ENCODE peak calls at places on chromosomes 13 and 19, in six cellular contexts. One of them, this sample, is unnamed.

GRCh38 chr13:41837668-41838067 is 123.2 kb downstream of the VWA8 start:
- DNase-seq in stimulated activated CD8-positive, alpha-beta memory T cell treated with anti-CD3 and anti-CD28 coated beads, Interleukin-4, amount 100 ng/mL, for 1 hour: no peak
- DNase-seq in ACHN: no peak
- DNase-seq in GOT3: no peak
- DNase-seq in GM23248: no peak
- DNase-seq in fibroblast of mammary gland: no peak
- DNase-seq in this sample: no peak

GRCh38 chr19:17496337-17496997 is 15.0 kb upstream of the PGLS start:
- DNase-seq in stimulated activated CD8-positive, alpha-beta memory T cell treated with anti-CD3 and anti-CD28 coated beads, Interleukin-4, amount 100 ng/mL, for 1 hour: peak
- DNase-seq in ACHN: peak
- DNase-seq in GOT3: no peak
- DNase-seq in GM23248: peak
- DNase-seq in fibroblast of mammary gland: peak
- DNase-seq in this sample: peak

GRCh38 chr19:18999896-19000620 is 33.3 kb downstream of the SUGP2 start:
- DNase-seq in stimulated activated CD8-positive, alpha-beta memory T cell treated with anti-CD3 and anti-CD28 coated beads, Interleukin-4, amount 100 ng/mL, for 1 hour: no peak
- DNase-seq in ACHN: no peak
- DNase-seq in GOT3: no peak
- DNase-seq in GM23248: peak
- DNase-seq in fibroblast of mammary gland: peak
- DNase-seq in this sample: no peak

GRCh38 chr13:60120617-60121016 is 43.1 kb downstream of the DIAPH3 start:
- DNase-seq in stimulated activated CD8-positive, alpha-beta memory T cell treated with anti-CD3 and anti-CD28 coated beads, Interleukin-4, amount 100 ng/mL, for 1 hour: no peak
- DNase-seq in ACHN: no peak
- DNase-seq in GOT3: no peak
- DNase-seq in GM23248: no peak
- DNase-seq in fibroblast of mammary gland: no peak
- DNase-seq in this sample: no peak

GRCh38 chr13:110294146-110294545 is 12.8 kb downstream of the COL4A1 start:
- DNase-seq in stimulated activated CD8-positive, alpha-beta memory T cell treated with anti-CD3 and anti-CD28 coated beads, Interleukin-4, amount 100 ng/mL, for 1 hour: no peak
- DNase-seq in ACHN: no peak
- DNase-seq in GOT3: no peak
- DNase-seq in GM23248: peak
- DNase-seq in fibroblast of mammary gland: peak
- DNase-seq in this sample: no peak

GRCh38 chr13:34076943-34077703 is 259.2 kb downstream of the RFC3 start:
- DNase-seq in stimulated activated CD8-positive, alpha-beta memory T cell treated with anti-CD3 and anti-CD28 coated beads, Interleukin-4, amount 100 ng/mL, for 1 hour: no peak
- DNase-seq in ACHN: peak
- DNase-seq in GOT3: no peak
- DNase-seq in GM23248: peak
- DNase-seq in fibroblast of mammary gland: peak
- DNase-seq in this sample: no peak

GRCh38 chr13:99987180-99988047 is 5.8 kb downstream of the ZIC2 start:
- DNase-seq in stimulated activated CD8-positive, alpha-beta memory T cell treated with anti-CD3 and anti-CD28 coated beads, Interleukin-4, amount 100 ng/mL, for 1 hour: no peak
- DNase-seq in ACHN: no peak
- DNase-seq in GOT3: no peak
- DNase-seq in GM23248: no peak
- DNase-seq in fibroblast of mammary gland: no peak
- DNase-seq in this sample: peak

GRCh38 chr19:50657672-50658437 is 8.6 kb downstream of the C19orf81 start:
- DNase-seq in stimulated activated CD8-positive, alpha-beta memory T cell treated with anti-CD3 and anti-CD28 coated beads, Interleukin-4, amount 100 ng/mL, for 1 hour: peak
- DNase-seq in ACHN: peak
- DNase-seq in GOT3: peak
- DNase-seq in GM23248: peak
- DNase-seq in fibroblast of mammary gland: peak
- DNase-seq in this sample: peak

GRCh38 chr19:56066152-56067023 is 54.7 kb downstream of the ZNF787 start:
- DNase-seq in stimulated activated CD8-positive, alpha-beta memory T cell treated with anti-CD3 and anti-CD28 coated beads, Interleukin-4, amount 100 ng/mL, for 1 hour: peak
- DNase-seq in ACHN: peak
- DNase-seq in GOT3: peak
- DNase-seq in GM23248: peak
- DNase-seq in fibroblast of mammary gland: peak
- DNase-seq in this sample: peak

GRCh38 chr13:45799451-45799850 is 52.1 kb downstream of the SIAH3 start:
- DNase-seq in stimulated activated CD8-positive, alpha-beta memory T cell treated with anti-CD3 and anti-CD28 coated beads, Interleukin-4, amount 100 ng/mL, for 1 hour: no peak
- DNase-seq in ACHN: no peak
- DNase-seq in GOT3: no peak
- DNase-seq in GM23248: no peak
- DNase-seq in fibroblast of mammary gland: no peak
- DNase-seq in this sample: no peak

GRCh38 chr19:37905936-37906867 is at the start of gene WDR87:
- DNase-seq in stimulated activated CD8-positive, alpha-beta memory T cell treated with anti-CD3 and anti-CD28 coated beads, Interleukin-4, amount 100 ng/mL, for 1 hour: peak
- DNase-seq in ACHN: peak
- DNase-seq in GOT3: no peak
- DNase-seq in GM23248: peak
- DNase-seq in fibroblast of mammary gland: no peak
- DNase-seq in this sample: peak

GRCh38 chr13:93226623-93227279 is at the start of gene GPC6:
- DNase-seq in stimulated activated CD8-positive, alpha-beta memory T cell treated with anti-CD3 and anti-CD28 coated beads, Interleukin-4, amount 100 ng/mL, for 1 hour: no peak
- DNase-seq in ACHN: peak
- DNase-seq in GOT3: peak
- DNase-seq in GM23248: peak
- DNase-seq in fibroblast of mammary gland: peak
- DNase-seq in this sample: peak

GRCh38 chr19:860481-861098 is 1.1 kb downstream of the CFD start:
- DNase-seq in stimulated activated CD8-positive, alpha-beta memory T cell treated with anti-CD3 and anti-CD28 coated beads, Interleukin-4, amount 100 ng/mL, for 1 hour: peak
- DNase-seq in ACHN: peak
- DNase-seq in GOT3: no peak
- DNase-seq in GM23248: peak
- DNase-seq in fibroblast of mammary gland: peak
- DNase-seq in this sample: peak

GRCh38 chr13:102933076-102933922 is 87.5 kb downstream of the ERCC5 start:
- DNase-seq in stimulated activated CD8-positive, alpha-beta memory T cell treated with anti-CD3 and anti-CD28 coated beads, Interleukin-4, amount 100 ng/mL, for 1 hour: no peak
- DNase-seq in ACHN: no peak
- DNase-seq in GOT3: no peak
- DNase-seq in GM23248: no peak
- DNase-seq in fibroblast of mammary gland: no peak
- DNase-seq in this sample: no peak

GRCh38 chr13:60397693-60398437 is 845 bp downstream of the TDRD3 start:
- DNase-seq in stimulated activated CD8-positive, alpha-beta memory T cell treated with anti-CD3 and anti-CD28 coated beads, Interleukin-4, amount 100 ng/mL, for 1 hour: peak
- DNase-seq in ACHN: peak
- DNase-seq in GOT3: no peak
- DNase-seq in GM23248: peak
- DNase-seq in fibroblast of mammary gland: peak
- DNase-seq in this sample: peak

GRCh38 chr19:16367269-16367683 is 42.6 kb downstream of the KLF2 start:
- DNase-seq in stimulated activated CD8-positive, alpha-beta memory T cell treated with anti-CD3 and anti-CD28 coated beads, Interleukin-4, amount 100 ng/mL, for 1 hour: peak
- DNase-seq in ACHN: no peak
- DNase-seq in GOT3: no peak
- DNase-seq in GM23248: no peak
- DNase-seq in fibroblast of mammary gland: no peak
- DNase-seq in this sample: no peak

GRCh38 chr13:72163671-72164070 is 296.7 kb upstream of the DACH1 start:
- DNase-seq in stimulated activated CD8-positive, alpha-beta memory T cell treated with anti-CD3 and anti-CD28 coated beads, Interleukin-4, amount 100 ng/mL, for 1 hour: no peak
- DNase-seq in ACHN: no peak
- DNase-seq in GOT3: no peak
- DNase-seq in GM23248: no peak
- DNase-seq in fibroblast of mammary gland: no peak
- DNase-seq in this sample: no peak

GRCh38 chr13:20489185-20489820 is 36.4 kb downstream of the CRYL1 start:
- DNase-seq in stimulated activated CD8-positive, alpha-beta memory T cell treated with anti-CD3 and anti-CD28 coated beads, Interleukin-4, amount 100 ng/mL, for 1 hour: peak
- DNase-seq in ACHN: no peak
- DNase-seq in GOT3: no peak
- DNase-seq in GM23248: no peak
- DNase-seq in fibroblast of mammary gland: peak
- DNase-seq in this sample: no peak

GRCh38 chr13:48236528-48237353 is 3.7 kb downstream of the ITM2B start:
- DNase-seq in stimulated activated CD8-positive, alpha-beta memory T cell treated with anti-CD3 and anti-CD28 coated beads, Interleukin-4, amount 100 ng/mL, for 1 hour: no peak
- DNase-seq in ACHN: no peak
- DNase-seq in GOT3: no peak
- DNase-seq in GM23248: peak
- DNase-seq in fibroblast of mammary gland: peak
- DNase-seq in this sample: no peak

GRCh38 chr13:44380404-44381165 is 7.0 kb downstream of the SERP2 start:
- DNase-seq in stimulated activated CD8-positive, alpha-beta memory T cell treated with anti-CD3 and anti-CD28 coated beads, Interleukin-4, amount 100 ng/mL, for 1 hour: no peak
- DNase-seq in ACHN: no peak
- DNase-seq in GOT3: no peak
- DNase-seq in GM23248: peak
- DNase-seq in fibroblast of mammary gland: peak
- DNase-seq in this sample: no peak

GRCh38 chr13:32409561-32410440 is 18.1 kb downstream of the N4BP2L1 start:
- DNase-seq in stimulated activated CD8-positive, alpha-beta memory T cell treated with anti-CD3 and anti-CD28 coated beads, Interleukin-4, amount 100 ng/mL, for 1 hour: no peak
- DNase-seq in ACHN: no peak
- DNase-seq in GOT3: no peak
- DNase-seq in GM23248: no peak
- DNase-seq in fibroblast of mammary gland: peak
- DNase-seq in this sample: peak

GRCh38 chr19:42149447-42150202 is 17.4 kb upstream of the POU2F2 start:
- DNase-seq in stimulated activated CD8-positive, alpha-beta memory T cell treated with anti-CD3 and anti-CD28 coated beads, Interleukin-4, amount 100 ng/mL, for 1 hour: no peak
- DNase-seq in ACHN: no peak
- DNase-seq in GOT3: no peak
- DNase-seq in GM23248: no peak
- DNase-seq in fibroblast of mammary gland: no peak
- DNase-seq in this sample: no peak

GRCh38 chr13:97131447-97131846 is 90.7 kb upstream of the MBNL2 start:
- DNase-seq in stimulated activated CD8-positive, alpha-beta memory T cell treated with anti-CD3 and anti-CD28 coated beads, Interleukin-4, amount 100 ng/mL, for 1 hour: no peak
- DNase-seq in ACHN: no peak
- DNase-seq in GOT3: no peak
- DNase-seq in GM23248: no peak
- DNase-seq in fibroblast of mammary gland: no peak
- DNase-seq in this sample: no peak

GRCh38 chr19:51010066-51010795 is 8.8 kb upstream of the KLK8 start:
- DNase-seq in stimulated activated CD8-positive, alpha-beta memory T cell treated with anti-CD3 and anti-CD28 coated beads, Interleukin-4, amount 100 ng/mL, for 1 hour: no peak
- DNase-seq in ACHN: no peak
- DNase-seq in GOT3: no peak
- DNase-seq in GM23248: no peak
- DNase-seq in fibroblast of mammary gland: no peak
- DNase-seq in this sample: no peak

GRCh38 chr13:80342541-80343371 is 1.8 kb upstream of the SPRY2 start:
- DNase-seq in stimulated activated CD8-positive, alpha-beta memory T cell treated with anti-CD3 and anti-CD28 coated beads, Interleukin-4, amount 100 ng/mL, for 1 hour: no peak
- DNase-seq in ACHN: peak
- DNase-seq in GOT3: peak
- DNase-seq in GM23248: peak
- DNase-seq in fibroblast of mammary gland: peak
- DNase-seq in this sample: peak

GRCh38 chr19:17183858-17184271 is 31.3 kb upstream of the USE1 start:
- DNase-seq in stimulated activated CD8-positive, alpha-beta memory T cell treated with anti-CD3 and anti-CD28 coated beads, Interleukin-4, amount 100 ng/mL, for 1 hour: no peak
- DNase-seq in ACHN: no peak
- DNase-seq in GOT3: no peak
- DNase-seq in GM23248: no peak
- DNase-seq in fibroblast of mammary gland: no peak
- DNase-seq in this sample: no peak

GRCh38 chr19:55178781-55179569 is 1.1 kb downstream of the SYT5 start:
- DNase-seq in stimulated activated CD8-positive, alpha-beta memory T cell treated with anti-CD3 and anti-CD28 coated beads, Interleukin-4, amount 100 ng/mL, for 1 hour: peak
- DNase-seq in ACHN: peak
- DNase-seq in GOT3: peak
- DNase-seq in GM23248: peak
- DNase-seq in fibroblast of mammary gland: peak
- DNase-seq in this sample: peak

GRCh38 chr19:19514881-19515763 is at the start of gene TSSK6:
- DNase-seq in stimulated activated CD8-positive, alpha-beta memory T cell treated with anti-CD3 and anti-CD28 coated beads, Interleukin-4, amount 100 ng/mL, for 1 hour: no peak
- DNase-seq in ACHN: peak
- DNase-seq in GOT3: no peak
- DNase-seq in GM23248: no peak
- DNase-seq in fibroblast of mammary gland: peak
- DNase-seq in this sample: no peak

GRCh38 chr19:58181902-58182576 is 822 bp upstream of the ZNF274 start:
- DNase-seq in stimulated activated CD8-positive, alpha-beta memory T cell treated with anti-CD3 and anti-CD28 coated beads, Interleukin-4, amount 100 ng/mL, for 1 hour: peak
- DNase-seq in ACHN: peak
- DNase-seq in GOT3: no peak
- DNase-seq in GM23248: peak
- DNase-seq in fibroblast of mammary gland: peak
- DNase-seq in this sample: peak

GRCh38 chr19:1953037-1953436 is 12.1 kb downstream of the CSNK1G2 start:
- DNase-seq in stimulated activated CD8-positive, alpha-beta memory T cell treated with anti-CD3 and anti-CD28 coated beads, Interleukin-4, amount 100 ng/mL, for 1 hour: no peak
- DNase-seq in ACHN: no peak
- DNase-seq in GOT3: no peak
- DNase-seq in GM23248: no peak
- DNase-seq in fibroblast of mammary gland: no peak
- DNase-seq in this sample: no peak

GRCh38 chr13:72204291-72204690 is 337.3 kb upstream of the DACH1 start:
- DNase-seq in stimulated activated CD8-positive, alpha-beta memory T cell treated with anti-CD3 and anti-CD28 coated beads, Interleukin-4, amount 100 ng/mL, for 1 hour: no peak
- DNase-seq in ACHN: peak
- DNase-seq in GOT3: no peak
- DNase-seq in GM23248: no peak
- DNase-seq in fibroblast of mammary gland: peak
- DNase-seq in this sample: no peak

GRCh38 chr13:24865158-24865557 is 101.2 kb downstream of the RNF17 start:
- DNase-seq in stimulated activated CD8-positive, alpha-beta memory T cell treated with anti-CD3 and anti-CD28 coated beads, Interleukin-4, amount 100 ng/mL, for 1 hour: no peak
- DNase-seq in ACHN: peak
- DNase-seq in GOT3: no peak
- DNase-seq in GM23248: peak
- DNase-seq in fibroblast of mammary gland: peak
- DNase-seq in this sample: no peak